ENCODE peak calls at places on chromosomes 3 and 15, in ten cellular contexts. H, P, K, G, M, Y, Z, R, W and E are unnamed samples. For H3K4me1, the result is how much of the 10 kb centered on the place peaks cover.

GRCh38 chr3:169552533-169552932 is 111.0 kb downstream of the MECOM start:
- DNase-seq in P (no peak), R (no peak), Z (no peak), M (no peak), Y (no peak), W (no peak), H (no peak), G (no peak), K (no peak), E (no peak)

GRCh38 chr3:42032693-42033349 is 58.3 kb upstream of the TRAK1 start:
- DNase-seq in M (peak), R (peak), Z (peak), P (peak), G (no peak), K (peak), W (peak), H (peak), Y (peak), E (no peak)

GRCh38 chr3:119937229-119937628 is 155.3 kb downstream of the NR1I2 start:
- DNase-seq in K (no peak), P (no peak), Y (no peak), R (no peak), G (no peak), H (no peak), Z (no peak), M (no peak), W (no peak), E (no peak)

GRCh38 chr15:55800216-55800615 is 57.3 kb upstream of the PRTG start:
- DNase-seq in K (no peak), M (no peak), W (no peak), G (no peak), H (no peak), R (no peak), P (no peak), Z (no peak), Y (no peak), E (no peak)

GRCh38 chr15:39936187-39936586 is 2.3 kb downstream of the EIF2AK4 start:
- DNase-seq in H (no peak), Y (no peak), Z (no peak), M (no peak), W (no peak), R (no peak), G (no peak), P (no peak), K (no peak), E (no peak)

GRCh38 chr3:180138871-180139270 is 102.1 kb upstream of the PEX5L start:
- DNase-seq in P (no peak), Y (no peak), G (no peak), K (no peak), R (no peak), Z (no peak), W (no peak), M (no peak), H (no peak), E (no peak)

GRCh38 chr3:56052219-56052618 is 416.0 kb downstream of the ERC2 start:
- DNase-seq in Z (no peak), G (no peak), R (no peak), M (no peak), H (no peak), K (no peak), P (no peak), Y (no peak), W (no peak), E (no peak)

GRCh38 chr3:111070772-111071256 is 802 bp upstream of the NECTIN3 start:
- DNase-seq in G (peak), W (no peak), K (no peak), R (no peak), M (no peak), Z (no peak), P (no peak), H (no peak), Y (no peak), E (no peak)

DNA sequence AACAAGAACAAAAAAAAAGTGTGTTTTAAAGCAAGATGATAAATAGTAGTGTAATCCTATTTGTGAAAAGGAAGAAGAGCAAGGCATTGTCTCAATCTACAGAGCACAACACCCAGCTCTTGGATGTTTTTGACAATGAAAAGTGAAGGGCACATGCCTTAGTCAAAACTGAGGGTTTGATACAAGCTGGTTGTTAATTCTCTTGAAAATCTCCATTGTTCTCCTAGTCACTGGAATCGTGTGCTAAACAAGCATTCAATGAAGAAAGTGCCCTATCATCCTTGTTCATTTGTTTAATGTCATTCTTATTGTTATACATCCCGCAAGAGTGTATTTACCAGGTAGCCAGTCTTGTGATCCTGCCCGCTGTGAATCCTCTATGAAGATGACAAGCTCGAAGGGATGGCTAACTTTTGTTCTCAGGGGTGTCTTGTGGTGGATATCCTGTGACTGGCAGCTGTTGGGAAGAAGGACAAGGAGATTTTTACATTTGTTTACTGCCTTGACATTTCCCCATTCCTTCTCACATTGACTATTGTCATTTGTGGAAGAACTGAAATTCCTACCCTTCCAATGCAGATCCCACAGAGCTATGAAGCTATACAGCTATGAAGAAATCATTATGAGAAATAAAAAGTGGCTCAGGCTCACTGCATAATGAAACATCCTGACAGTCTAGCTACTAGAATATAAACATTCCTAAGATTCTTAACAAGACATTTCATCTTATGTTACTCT is 175.9 kb downstream of the VGLL3 start:
- DNase-seq in W (no peak), Z (no peak), Y (no peak), G (no peak), H (no peak), R (no peak), M (no peak), K (no peak), P (no peak), E (no peak)
- H3K27ac ChIP-seq in W (no peak), Z (no peak), Y (no peak), G (no peak), H (no peak), R (peak), M (no peak), K (no peak), P (no peak), E (no peak)

GRCh38 chr3:72679540-72680198 is 168.6 kb downstream of the SHQ1 start:
- DNase-seq in W (no peak), R (no peak), Z (no peak), K (no peak), M (no peak), G (no peak), P (no peak), H (no peak), Y (no peak), E (no peak)

GRCh38 chr3:72675243-72675642 is 173.0 kb downstream of the SHQ1 start:
- DNase-seq in G (no peak), H (no peak), Z (no peak), Y (no peak), W (no peak), R (no peak), P (no peak), M (no peak), K (no peak), E (no peak)

GRCh38 chr3:72678892-72679291 is 169.4 kb downstream of the SHQ1 start:
- DNase-seq in H (no peak), G (no peak), R (no peak), Y (no peak), M (no peak), P (no peak), K (no peak), Z (peak), W (no peak), E (no peak)

GRCh38 chr3:72680766-72681165 is 167.5 kb downstream of the SHQ1 start:
- DNase-seq in G (no peak), M (no peak), P (no peak), H (no peak), W (no peak), Z (no peak), R (no peak), K (no peak), Y (no peak), E (no peak)

DNA sequence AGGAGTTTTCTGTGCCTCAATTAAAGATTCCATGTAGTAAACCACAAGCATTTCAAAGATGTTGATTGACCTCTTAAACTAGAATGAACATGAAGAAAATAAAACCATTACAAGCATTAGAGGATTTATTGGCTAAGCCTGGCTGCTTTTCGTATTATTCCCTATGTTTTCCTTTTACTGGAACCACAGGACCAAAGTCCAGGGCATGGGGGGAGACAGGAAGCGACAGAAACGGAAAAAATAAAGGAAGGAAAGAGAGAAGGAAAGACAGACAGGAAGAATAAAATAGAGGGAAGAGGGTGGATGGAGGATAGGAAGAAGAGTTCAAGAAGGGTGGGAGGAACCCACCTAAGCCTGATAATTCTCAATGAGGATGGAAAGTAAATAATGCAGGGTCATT is 169.9 kb downstream of the SHQ1 start:
- DNase-seq in R (no peak), H (no peak), M (no peak), G (no peak), Y (no peak), W (no peak), Z (no peak), P (no peak), K (no peak), E (no peak)
- H3K4me1 ChIP-seq in R (under half), H (under half), M (under half), G (under half), Y (under half), W (under half), Z (under half), P (under half), K (under half), E (under half)

GRCh38 chr3:108124337-108125150 is 33.7 kb upstream of the CD47 start:
- DNase-seq in G (no peak), K (no peak), Z (no peak), P (no peak), Y (no peak), R (no peak), H (no peak), W (no peak), M (no peak), E (peak)
- H3K4me3 ChIP-seq in G (no peak), K (no peak), Z (no peak), P (no peak), Y (no peak), R (no peak), H (no peak), W (no peak), M (no peak), E (peak)

GRCh38 chr3:172314616-172315015 is 133.6 kb downstream of the GHSR start:
- DNase-seq in R (no peak), M (no peak), Y (no peak), Z (no peak), H (no peak), P (no peak), G (no peak), K (no peak), W (no peak), E (no peak)
- H3K27ac ChIP-seq in R (peak), M (peak), Y (no peak), Z (peak), H (no peak), P (no peak), G (no peak), K (peak), W (peak), E (no peak)

GRCh38 chr3:108830991-108831390 is 8.4 kb downstream of the TRAT1 start:
- DNase-seq in K (no peak), P (no peak), W (no peak), M (no peak), Y (no peak), Z (no peak), G (no peak), H (peak), R (no peak), E (no peak)
- H3K4me1 ChIP-seq in K (under half), P (under half), W (under half), M (under half), Y (under half), Z (under half), G (under half), H (under half), R (under half), E (under half)

DNA sequence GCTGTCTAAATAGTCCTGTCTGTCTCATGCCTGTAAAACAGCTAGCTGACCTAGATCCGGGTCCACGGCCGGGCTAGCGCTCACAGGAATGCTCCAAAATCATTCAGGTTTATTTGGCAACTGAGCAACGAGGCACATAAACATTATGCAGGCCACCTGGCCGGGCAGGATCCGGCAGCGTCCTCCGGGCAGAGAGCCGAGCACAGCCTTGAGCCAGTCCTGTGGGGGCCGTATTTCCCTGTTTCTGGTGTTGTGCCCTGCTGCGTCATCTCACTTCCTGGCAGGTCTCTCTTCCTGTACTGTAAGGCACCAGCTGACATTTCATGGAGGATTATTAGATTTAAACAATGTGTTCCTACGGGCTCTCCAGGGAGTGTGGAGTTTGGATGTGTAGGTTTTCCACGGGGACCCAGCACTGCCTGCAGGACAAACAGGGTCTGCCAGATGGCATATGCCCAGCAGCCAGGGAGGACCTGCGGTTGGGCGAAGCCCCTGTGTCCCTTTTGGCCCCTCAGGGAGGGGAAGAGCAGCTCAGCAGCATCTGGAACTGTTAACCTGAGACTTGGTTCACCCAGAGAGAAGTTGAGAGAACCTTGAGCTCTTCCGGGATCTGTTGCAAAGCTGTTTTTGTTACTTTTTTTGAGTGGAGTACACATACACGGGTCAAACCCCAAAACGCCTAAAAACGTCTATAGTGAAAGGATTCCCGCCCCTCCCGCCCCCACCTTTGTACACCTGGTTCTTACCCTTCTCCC is 16.5 kb upstream of the LRRK1 start:
- DNase-seq in H (no peak), R (peak), K (peak), G (peak), P (peak), Z (peak), W (peak), Y (peak), M (peak), E (no peak)
- H3K4me3 ChIP-seq in H (no peak), R (peak), K (peak), G (peak), P (no peak), Z (no peak), W (no peak), Y (peak), M (peak), E (no peak)

DNA sequence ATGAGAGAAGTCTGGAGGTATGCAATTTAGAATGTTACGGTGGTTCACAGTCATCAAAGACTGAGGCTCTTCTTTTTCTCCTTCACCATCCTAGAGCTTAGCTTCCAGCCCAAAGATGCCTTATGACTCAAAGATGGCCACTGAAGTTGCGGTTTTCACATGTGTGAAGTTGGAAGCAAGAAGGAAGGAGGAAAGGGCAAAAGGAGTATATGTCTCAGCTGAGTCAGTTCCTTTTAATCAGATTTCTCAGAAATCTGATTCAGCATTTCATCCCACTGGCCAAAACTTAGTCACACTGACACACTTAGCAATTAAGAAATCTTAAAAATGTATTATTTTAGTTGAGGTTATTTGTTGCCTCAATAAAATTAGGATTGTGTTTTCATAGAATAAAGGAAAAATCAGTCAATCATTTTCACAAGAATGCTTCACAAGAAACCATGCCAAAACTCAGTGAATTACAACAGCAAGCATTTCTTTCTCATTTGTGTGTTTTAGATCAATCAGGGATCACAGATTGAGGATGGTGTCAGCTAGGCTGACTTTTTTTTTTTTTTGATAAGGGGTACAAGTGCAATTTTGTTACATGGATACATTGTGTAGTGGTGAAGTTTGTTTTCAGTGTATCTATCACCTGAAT is 211.1 kb upstream of the GADL1 start:
- DNase-seq in M (no peak), G (no peak), H (no peak), K (no peak), P (no peak), Y (no peak), W (no peak), Z (no peak), R (no peak), E (no peak)
- H3K27ac ChIP-seq in M (no peak), G (no peak), H (no peak), K (no peak), P (no peak), Y (no peak), W (no peak), Z (no peak), R (no peak), E (no peak)

DNA sequence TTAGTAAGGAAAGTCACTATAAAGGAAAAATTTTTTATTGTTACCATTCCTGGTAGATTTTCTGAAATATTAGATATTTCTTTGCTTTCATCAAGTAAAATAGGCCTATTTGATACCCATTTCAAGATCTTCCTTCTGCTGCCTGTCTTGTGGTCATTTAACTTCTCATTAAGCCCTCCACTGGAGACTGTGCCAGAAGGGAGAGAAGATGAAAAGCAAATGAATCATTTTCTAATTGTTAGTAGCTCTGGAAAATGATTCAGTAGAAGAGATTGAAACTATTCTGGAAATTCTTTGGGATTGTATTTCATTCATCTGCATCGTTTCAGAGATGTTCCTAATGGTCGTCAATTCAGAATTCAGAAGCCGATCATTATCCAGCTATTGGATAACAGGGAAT is 3.2 kb downstream of the KCTD6 start:
- DNase-seq in P (no peak), R (no peak), M (no peak), K (no peak), W (no peak), Z (no peak), G (no peak), Y (no peak), H (no peak), E (no peak)
- H3K4me1 ChIP-seq in P (under half), R (under half), M (half or more), K (half or more), W (under half), Z (under half), G (under half), Y (half or more), H (under half), E (under half)

DNA sequence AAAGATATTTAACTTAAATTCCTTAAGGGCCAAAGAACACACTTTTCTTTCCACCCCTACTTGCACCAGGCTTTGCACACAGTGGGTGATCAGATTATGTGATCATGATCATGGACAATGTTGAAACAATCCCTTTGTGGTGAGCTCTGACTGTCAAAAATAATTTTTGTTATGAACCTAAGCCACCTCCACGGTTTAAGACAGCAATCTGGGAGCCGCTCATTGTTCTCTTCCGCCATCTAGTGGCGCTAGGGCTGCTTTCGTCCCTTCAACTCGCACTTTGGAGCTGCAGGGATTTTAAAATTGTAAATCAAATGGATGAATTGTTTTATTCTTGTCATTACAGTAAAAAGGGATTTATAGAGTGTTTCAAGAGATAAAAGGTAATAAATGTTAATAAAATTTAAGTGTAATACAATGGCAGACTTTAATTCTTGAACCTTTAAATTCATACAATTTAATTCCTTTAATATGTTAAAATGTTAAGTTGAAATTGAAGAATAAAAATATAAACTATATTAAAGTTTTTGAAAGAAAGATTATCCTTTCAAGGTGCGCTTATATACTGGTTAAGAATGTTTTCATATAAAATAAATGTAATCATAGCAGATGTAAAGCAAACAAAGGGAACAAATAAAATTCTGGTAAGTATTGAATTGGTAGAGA is 45.3 kb upstream of the ARL6 start:
- DNase-seq in G (peak), R (no peak), K (peak), H (peak), W (peak), Y (no peak), Z (peak), P (peak), M (peak), E (peak)
- H3K4me3 ChIP-seq in G (no peak), R (no peak), K (no peak), H (no peak), W (no peak), Y (peak), Z (no peak), P (no peak), M (no peak), E (peak)

GRCh38 chr3:172138792-172139507 is 99.6 kb downstream of the FNDC3B start:
- DNase-seq in Z (peak), W (peak), Y (no peak), P (peak), K (peak), R (no peak), G (no peak), M (peak), H (no peak), E (no peak)
- H3K27ac ChIP-seq in Z (peak), W (peak), Y (peak), P (peak), K (peak), R (peak), G (no peak), M (peak), H (no peak), E (no peak)